ENCODE peak calls at places on chromosome 19, in ten cellular contexts. G, B, Z, U, H, Y, S, J, I and A are unnamed samples.

GRCh38 chr19:7869453-7869909 is 4.7 kb downstream of the PRR36 start:
- DNase-seq in S (peak; percentile 76), J (peak; percentile 77), B (peak; percentile 76), Y (peak; percentile 47), G (peak; percentile 88), U (peak; percentile 91), Z (peak; percentile 65), I (no peak), H (peak; percentile 28), A (no peak)

GRCh38 chr19:19642506-19643157 is 825 bp downstream of the GMIP start:
- DNase-seq in H (no peak), S (no peak), Z (no peak), I (no peak), B (peak; percentile 60), U (no peak), Y (no peak), G (peak; percentile 48), J (peak; percentile 63), A (no peak)

GRCh38 chr19:15631817-15632216 is 8.9 kb upstream of the CYP4F3 start:
- DNase-seq in S (no peak), I (no peak), G (no peak), H (no peak), U (no peak), J (peak; percentile 35), Y (no peak), B (peak; percentile 37), Z (peak; percentile 38), A (no peak)

GRCh38 chr19:38949580-38950367 is 19.0 kb downstream of the MRPS12 start:
- DNase-seq in Z (peak; percentile 93), U (peak; percentile 98), H (peak; percentile 25), Y (peak; percentile 64), B (peak; percentile 88), I (no peak), S (peak; percentile 90), J (peak; percentile 82), G (peak; percentile 92), A (peak; percentile 89)

GRCh38 chr19:19068659-19069509 is 5.1 kb downstream of the SLC25A42 start:
- DNase-seq in B (no peak), Z (no peak), J (no peak), I (no peak), U (no peak), Y (no peak), H (no peak), S (no peak), G (no peak), A (no peak)

GRCh38 chr19:13103961-13104847 is 1.5 kb upstream of the LYL1 start:
- DNase-seq in G (peak; percentile 83), Y (no peak), I (no peak), B (peak; percentile 72), H (no peak), U (peak; percentile 77), Z (peak; percentile 85), J (peak; percentile 75), S (peak; percentile 51), A (no peak)

GRCh38 chr19:33947565-33947964 is 150.9 kb downstream of the KCTD15 start:
- DNase-seq in Y (no peak), Z (no peak), B (no peak), J (no peak), U (peak; percentile 46), H (no peak), G (no peak), I (no peak), S (no peak), A (no peak)

GRCh38 chr19:28680091-28680490 is 532.9 kb downstream of the UQCRFS1 start:
- DNase-seq in G (no peak), Y (no peak), B (no peak), J (no peak), I (no peak), H (no peak), S (no peak), U (no peak), Z (no peak), A (no peak)

GRCh38 chr19:5608271-5608666 is 14.3 kb downstream of the SAFB2 start:
- DNase-seq in Y (no peak), B (no peak), U (no peak), J (no peak), I (no peak), H (no peak), S (no peak), Z (no peak), G (no peak), A (no peak)

GRCh38 chr19:19064098-19064722 is 416 bp downstream of the SLC25A42 start:
- DNase-seq in Y (no peak), S (no peak), B (no peak), U (no peak), H (no peak), J (no peak), I (no peak), G (no peak), Z (no peak), A (no peak)

GRCh38 chr19:35733180-35734125 is 8.8 kb downstream of the IGFLR1 start:
- DNase-seq in Y (no peak), G (no peak), B (no peak), I (no peak), J (no peak), S (peak; percentile 81), H (no peak), Z (peak; percentile 21), U (no peak), A (no peak)

GRCh38 chr19:4800591-4801081 is 9.1 kb downstream of the FEM1A start:
- DNase-seq in S (no peak), H (no peak), U (no peak), I (no peak), Y (no peak), G (no peak), B (no peak), Z (no peak), J (no peak), A (no peak)

GRCh38 chr19:45716314-45717130 is 14.2 kb downstream of the FBXO46 start:
- DNase-seq in B (peak; percentile 29), G (peak; percentile 23), I (no peak), J (no peak), S (no peak), Y (no peak), U (no peak), H (no peak), Z (no peak), A (no peak)

GRCh38 chr19:46107371-46107770 is 17.1 kb downstream of the IGFL3 start:
- DNase-seq in U (no peak), Z (no peak), J (no peak), Y (no peak), S (no peak), G (no peak), H (peak; percentile 28), B (no peak), I (no peak), A (no peak)

GRCh38 chr19:53102186-53102585 is 1.0 kb downstream of the ZNF160 start:
- DNase-seq in S (no peak), B (no peak), Z (no peak), H (no peak), J (no peak), U (peak; percentile 50), I (no peak), G (no peak), Y (no peak), A (no peak)

GRCh38 chr19:38044267-38045111 is 137.5 kb downstream of the SIPA1L3 start:
- DNase-seq in Z (no peak), H (peak; percentile 68), J (no peak), I (no peak), Y (no peak), B (peak; percentile 38), U (no peak), G (no peak), S (no peak), A (no peak)

GRCh38 chr19:18274303-18274775 is at the start of gene IQCN:
- DNase-seq in Y (no peak), U (no peak), H (no peak), I (no peak), G (peak; percentile 31), S (peak; percentile 76), Z (peak; percentile 49), B (peak; percentile 48), J (peak; percentile 62), A (no peak)

GRCh38 chr19:38412491-38412890 is 9.6 kb downstream of the FAM98C start:
- DNase-seq in I (no peak), B (no peak), H (no peak), S (no peak), Z (no peak), U (no peak), Y (no peak), J (no peak), G (no peak), A (no peak)

GRCh38 chr19:45990113-45990728 is 5.0 kb upstream of the CCDC61 start:
- DNase-seq in U (no peak), J (no peak), I (no peak), G (no peak), Z (no peak), B (no peak), H (no peak), S (no peak), Y (no peak), A (no peak)

GRCh38 chr19:38298841-38299680 is 5.0 kb upstream of the C19orf33 start:
- DNase-seq in Z (no peak), S (no peak), U (no peak), H (peak; percentile 64), I (no peak), J (no peak), Y (no peak), G (no peak), B (no peak), A (no peak)